ENCODE peak calls at places on chromosomes 5 and 9, in eight cellular contexts. O, L, I, R, Z, B, Y and F are unnamed samples. For H3K9me3, the result is how much of the 10 kb centered on the place peaks cover.

GRCh38 chr5:122142480-122142879 is 13.1 kb downstream of the ZNF474 start:
- DNase-seq in B (no peak), Y (no peak), I (no peak), Z (no peak), R (no peak), L (peak), O (peak), F (no peak)

GRCh38 chr5:135991381-135991907 is 36.7 kb upstream of the LECT2 start:
- DNase-seq in O (no peak), I (no peak), Y (no peak), L (no peak), B (no peak), R (no peak), Z (no peak), F (no peak)

GRCh38 chr9:33175633-33176325 is 8.6 kb upstream of the B4GALT1 start:
- DNase-seq in Z (no peak), L (no peak), R (no peak), O (no peak), Y (no peak), B (no peak), I (no peak), F (no peak)

GRCh38 chr5:100165309-100165708 is 369.9 kb upstream of the FAM174A start:
- DNase-seq in R (no peak), Y (no peak), O (no peak), B (no peak), Z (no peak), I (no peak), L (no peak), F (no peak)

GRCh38 chr5:145056805-145057204 is 778.3 kb downstream of the PRELID2 start:
- DNase-seq in Z (no peak), L (peak), R (no peak), O (peak), I (no peak), Y (no peak), B (no peak), F (no peak)

GRCh38 chr9:2816476-2817141 is 27.3 kb downstream of the PUM3 start:
- DNase-seq in L (peak), Y (no peak), Z (no peak), O (peak), B (no peak), R (no peak), I (peak), F (no peak)

GRCh38 chr5:90221947-90222346 is 187.6 kb downstream of the CETN3 start:
- DNase-seq in R (no peak), Z (no peak), L (peak), I (no peak), Y (no peak), B (no peak), O (peak), F (no peak)

GRCh38 chr5:60972225-60972624 is 27.2 kb downstream of the NDUFAF2 start:
- DNase-seq in R (no peak), O (no peak), L (no peak), I (no peak), Y (no peak), B (no peak), Z (no peak), F (no peak)

GRCh38 chr5:150257424-150257823 is 32.1 kb downstream of the CAMK2A start:
- DNase-seq in Y (no peak), L (no peak), R (no peak), B (no peak), I (no peak), O (no peak), Z (no peak), F (no peak)

GRCh38 chr5:12214631-12215030 is 310.4 kb upstream of the CTNND2 start:
- DNase-seq in Y (no peak), L (peak), B (no peak), O (no peak), R (no peak), I (no peak), Z (no peak), F (no peak)
- H3K9me3 ChIP-seq in Y (half or more), L (under half), B (under half), O (under half), R (under half), I (under half), Z (under half), F (under half)

DNA sequence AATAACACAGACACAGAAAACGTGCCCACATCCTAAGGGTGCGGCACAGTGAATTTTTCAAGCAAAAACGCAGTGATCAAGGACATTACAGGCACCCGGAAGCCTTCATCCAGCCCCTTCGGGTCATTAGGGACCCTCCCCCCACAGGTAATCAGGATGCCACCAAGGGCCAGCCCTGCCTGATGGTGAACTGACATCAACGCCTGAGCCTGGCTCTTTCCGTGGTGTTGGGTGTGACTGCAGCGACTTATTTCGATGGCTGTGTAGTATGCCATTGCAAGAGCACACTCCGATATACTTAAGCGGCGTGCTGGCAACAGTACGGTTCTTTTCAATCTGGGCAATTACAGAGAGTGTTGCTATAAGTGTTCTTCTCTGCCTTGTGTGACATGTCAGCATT is 310.0 kb upstream of the IRX1 start:
- DNase-seq in B (no peak), O (no peak), Z (no peak), L (no peak), I (no peak), Y (no peak), R (no peak), F (no peak)
- H3K9me3 ChIP-seq in B (under half), O (under half), Z (under half), L (under half), I (under half), Y (under half), R (under half), F (under half)

GRCh38 chr5:158265931-158266710 is 407.2 kb upstream of the CLINT1 start:
- DNase-seq in I (no peak), Y (no peak), Z (no peak), O (no peak), L (no peak), B (no peak), R (no peak), F (no peak)

GRCh38 chr5:158271155-158271554 is 412.2 kb upstream of the CLINT1 start:
- DNase-seq in O (no peak), Z (no peak), R (no peak), I (no peak), B (no peak), Y (no peak), L (no peak), F (no peak)

GRCh38 chr5:158267228-158267627 is 408.3 kb upstream of the CLINT1 start:
- DNase-seq in O (no peak), Z (no peak), L (no peak), I (no peak), R (no peak), B (no peak), Y (no peak), F (no peak)

GRCh38 chr5:158264264-158264663 is 405.3 kb upstream of the CLINT1 start:
- DNase-seq in O (no peak), Z (no peak), Y (no peak), I (no peak), B (no peak), R (no peak), L (peak), F (no peak)

DNA sequence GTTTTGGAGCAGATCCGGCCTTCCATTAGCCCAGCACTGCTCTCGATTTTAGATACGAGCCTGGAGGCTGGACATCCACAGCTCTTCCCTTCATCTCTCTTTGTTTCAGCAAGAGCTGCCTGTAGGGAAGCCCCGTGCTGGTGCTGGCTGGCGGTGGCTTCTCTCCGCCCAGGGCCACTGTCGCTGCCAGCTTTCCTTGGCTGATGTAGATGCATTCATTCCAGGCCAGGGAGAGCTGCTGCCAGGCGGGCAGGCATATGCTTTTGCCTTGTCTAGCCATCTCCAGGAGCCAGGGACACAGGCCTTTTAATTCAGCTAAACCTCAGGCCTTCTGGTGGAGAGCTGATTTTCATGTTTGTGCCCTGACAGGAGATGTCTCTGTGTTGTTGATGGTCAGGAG is 409.3 kb upstream of the CLINT1 start:
- DNase-seq in L (no peak), Y (no peak), Z (no peak), B (no peak), R (no peak), O (no peak), I (no peak), F (no peak)
- H3K9me3 ChIP-seq in L (under half), Y (under half), Z (under half), B (under half), R (under half), O (under half), I (under half), F (under half)

DNA sequence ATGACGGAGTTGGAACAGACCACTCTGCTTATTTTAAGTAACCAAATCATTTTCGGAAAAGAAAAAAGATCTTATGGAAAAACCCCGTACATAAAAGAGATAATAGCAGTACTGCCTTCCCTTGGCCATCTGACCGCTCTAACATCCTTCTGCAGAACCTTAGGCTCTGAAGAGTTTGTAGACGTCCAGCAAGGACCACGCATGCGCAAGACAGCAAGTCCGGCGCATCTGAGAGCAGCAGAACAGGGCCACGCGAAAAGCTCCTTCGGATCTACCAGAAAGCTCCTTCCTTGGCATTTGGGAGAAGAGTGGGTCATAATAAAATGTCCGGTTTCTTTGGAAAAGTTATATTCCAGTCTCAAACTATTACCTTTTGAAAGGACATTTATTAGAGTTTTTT is 26.8 kb downstream of the PAX5 start:
- DNase-seq in O (no peak), Y (no peak), R (no peak), B (no peak), I (no peak), Z (no peak), L (no peak), F (no peak)
- H3K9me3 ChIP-seq in O (under half), Y (under half), R (under half), B (under half), I (under half), Z (under half), L (under half), F (under half)

GRCh38 chr5:3329427-3329826 is 266.2 kb upstream of the IRX1 start:
- DNase-seq in Z (no peak), R (no peak), L (no peak), I (no peak), B (no peak), Y (no peak), O (no peak), F (no peak)

GRCh38 chr5:3325206-3325605 is 270.4 kb upstream of the IRX1 start:
- DNase-seq in R (no peak), L (peak), Y (no peak), O (no peak), I (no peak), Z (no peak), B (no peak), F (no peak)

GRCh38 chr5:3324421-3325101 is 271.1 kb upstream of the IRX1 start:
- DNase-seq in R (no peak), B (no peak), L (no peak), O (no peak), Z (no peak), I (peak), Y (no peak), F (no peak)

GRCh38 chr5:3325811-3326568 is 269.6 kb upstream of the IRX1 start:
- DNase-seq in I (no peak), Z (no peak), O (no peak), B (no peak), R (no peak), L (no peak), Y (no peak), F (no peak)

DNA sequence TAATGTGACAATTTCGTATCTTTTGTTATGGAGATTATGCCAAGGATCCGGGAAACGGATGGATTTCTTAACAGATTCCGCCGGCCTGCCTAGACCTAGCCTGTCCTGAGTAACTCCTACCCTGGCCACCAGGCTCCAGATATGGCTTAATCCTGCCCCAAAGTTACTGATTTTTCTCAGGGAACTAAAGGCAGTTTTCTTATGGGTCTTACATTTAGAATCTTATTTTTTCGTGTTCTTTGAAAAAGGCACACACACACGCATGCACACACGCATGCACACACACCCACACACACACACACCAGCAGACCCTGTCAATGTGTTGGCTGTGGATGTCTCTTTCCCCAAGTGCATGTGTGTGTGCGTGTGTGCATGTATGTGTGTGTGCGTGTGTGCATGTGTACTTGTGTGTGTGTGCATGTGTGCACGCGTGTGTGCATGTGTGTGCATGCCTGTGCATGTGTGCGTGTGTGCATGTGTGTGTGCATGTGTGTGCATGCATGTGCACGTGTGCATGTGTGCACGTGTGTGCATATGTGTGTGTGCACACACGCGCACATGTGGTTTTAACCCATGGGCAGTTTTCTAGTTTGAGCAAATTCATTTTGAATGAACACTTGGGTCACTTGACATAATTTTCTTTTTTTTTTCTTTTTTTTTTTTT is 268.9 kb upstream of the IRX1 start:
- DNase-seq in I (no peak), B (no peak), O (no peak), R (no peak), Y (no peak), L (no peak), Z (no peak), F (no peak)
- H3K9me3 ChIP-seq in I (under half), B (under half), O (under half), R (under half), Y (under half), L (under half), Z (under half), F (under half)

DNA sequence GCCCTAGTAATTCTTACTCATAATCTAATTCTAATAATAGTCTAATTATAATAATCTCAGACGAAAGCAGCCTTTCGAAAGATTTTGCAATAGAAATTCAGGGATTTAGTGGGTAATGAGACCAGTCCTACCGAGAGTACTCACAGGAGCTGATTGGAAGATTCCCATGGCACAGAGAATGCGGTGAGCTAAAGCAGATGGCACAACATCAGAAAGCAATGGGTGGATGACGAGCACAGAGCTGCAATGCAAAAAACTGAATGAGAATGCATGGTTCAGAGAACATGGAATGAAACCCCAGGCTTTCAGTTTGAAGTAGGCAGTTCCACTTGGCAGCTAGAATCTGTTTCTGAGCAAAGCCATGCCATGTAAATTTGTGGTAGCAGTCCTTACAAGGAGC is 78.2 kb upstream of the SPINK5 start:
- DNase-seq in Z (no peak), B (no peak), L (no peak), R (no peak), Y (no peak), O (no peak), I (no peak), F (no peak)
- H3K9me3 ChIP-seq in Z (under half), B (under half), L (under half), R (under half), Y (under half), O (under half), I (under half), F (under half)

GRCh38 chr5:89003563-89004036 is 120.6 kb upstream of the MEF2C start:
- DNase-seq in B (no peak), L (no peak), Y (no peak), Z (no peak), O (no peak), I (no peak), R (no peak), F (no peak)

GRCh38 chr5:88996366-88996765 is 113.4 kb upstream of the MEF2C start:
- DNase-seq in R (no peak), I (no peak), O (no peak), Y (no peak), Z (no peak), L (no peak), B (no peak), F (no peak)

GRCh38 chr5:89004379-89004778 is 121.4 kb upstream of the MEF2C start:
- DNase-seq in B (no peak), L (no peak), O (no peak), Z (no peak), R (no peak), I (no peak), Y (no peak), F (no peak)

DNA sequence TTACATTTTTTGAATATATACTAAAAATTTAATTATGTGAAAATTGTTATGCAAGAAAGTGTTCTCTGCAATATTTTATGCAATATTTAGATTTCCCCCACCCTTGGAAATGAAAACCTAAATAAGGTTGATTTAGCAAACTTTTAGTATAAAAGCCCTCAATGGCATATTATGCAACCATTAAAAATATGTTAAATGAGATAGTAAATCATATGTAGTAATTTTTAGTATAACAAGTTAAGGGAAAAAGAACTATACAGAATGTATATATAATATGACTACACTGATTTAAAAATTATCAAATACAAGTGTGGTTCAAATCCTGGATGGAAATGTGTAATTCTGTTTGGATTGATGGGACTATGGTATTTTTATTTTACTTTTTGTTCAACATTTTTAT is 116.9 kb upstream of the MEF2C start:
- DNase-seq in Z (no peak), L (no peak), O (no peak), Y (no peak), I (no peak), B (no peak), R (no peak), F (no peak)
- H3K9me3 ChIP-seq in Z (under half), L (under half), O (under half), Y (under half), I (under half), B (under half), R (under half), F (under half)

GRCh38 chr9:135647897-135648296 is 8.6 kb upstream of the GLT6D1 start:
- DNase-seq in B (no peak), I (no peak), L (no peak), Z (no peak), Y (no peak), R (no peak), O (no peak), F (no peak)
- H3K9me3 ChIP-seq in B (under half), I (under half), L (under half), Z (under half), Y (half or more), R (under half), O (under half), F (under half)

GRCh38 chr5:179111267-179112207 is 51.4 kb downstream of the ZNF354C start:
- DNase-seq in Z (no peak), R (no peak), O (no peak), L (no peak), B (no peak), I (no peak), Y (no peak), F (no peak)
- H3K9me3 ChIP-seq in Z (under half), R (under half), O (under half), L (under half), B (under half), I (under half), Y (under half), F (under half)

DNA sequence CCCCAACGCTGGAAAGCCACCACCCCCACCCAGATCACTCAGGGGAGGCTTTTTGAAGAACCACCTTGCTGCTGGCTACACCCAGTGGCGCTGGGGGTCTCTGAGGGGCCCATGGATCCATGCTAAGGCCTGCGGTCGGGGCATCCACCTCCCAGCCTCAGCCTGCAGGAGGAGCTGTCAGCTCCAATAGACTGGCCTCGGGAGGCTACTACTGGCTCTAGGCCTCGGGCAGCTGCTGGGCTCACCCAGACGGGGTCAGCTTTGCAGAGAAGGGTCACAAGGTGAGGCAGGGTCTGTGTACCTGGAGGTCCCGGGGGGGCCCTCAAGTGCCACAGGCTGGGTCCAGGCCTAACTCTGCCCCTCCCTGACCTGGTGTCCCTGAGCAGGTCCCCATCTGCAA is 193.7 kb downstream of the OLFM1 start:
- DNase-seq in Y (no peak), R (no peak), I (no peak), L (no peak), Z (no peak), B (no peak), O (no peak), F (no peak)
- H3K9me3 ChIP-seq in Y (under half), R (under half), I (under half), L (under half), Z (under half), B (under half), O (under half), F (under half)